ENCODE peak calls at places on chromosome 4, in six cellular contexts. One of them, this sample, is unnamed.

GRCh38 chr4:3836802-3837601 is 70.8 kb downstream of the ADRA2C start:
- DNase-seq in Calu3: peak
- DNase-seq in fibroblast of lung: no peak
- DNase-seq in cardiac muscle cell: no peak
- DNase-seq in uterus: no peak
- DNase-seq in IMR-90: no peak
- DNase-seq in this sample: no peak

GRCh38 chr4:100966846-100967245 is 380.5 kb downstream of the PPP3CA start:
- DNase-seq in fibroblast of lung: no peak
- DNase-seq in cardiac muscle cell: no peak
- DNase-seq in IMR-90: no peak
- DNase-seq in uterus: no peak
- DNase-seq in Calu3: no peak
- DNase-seq in this sample: no peak

GRCh38 chr4:128347930-128348660 is 60.5 kb upstream of the PGRMC2 start:
- DNase-seq in fibroblast of lung: peak
- DNase-seq in uterus: no peak
- DNase-seq in Calu3: no peak
- DNase-seq in IMR-90: peak
- DNase-seq in cardiac muscle cell: peak
- DNase-seq in this sample: no peak

GRCh38 chr4:124420166-124420695 is 292.3 kb downstream of the ANKRD50 start:
- DNase-seq in fibroblast of lung: no peak
- DNase-seq in IMR-90: no peak
- DNase-seq in uterus: no peak
- DNase-seq in Calu3: no peak
- DNase-seq in cardiac muscle cell: no peak
- DNase-seq in this sample: no peak

GRCh38 chr4:185634066-185634652 is 98.9 kb upstream of the PDLIM3 start:
- DNase-seq in fibroblast of lung: peak
- DNase-seq in cardiac muscle cell: no peak
- DNase-seq in Calu3: no peak
- DNase-seq in uterus: no peak
- DNase-seq in IMR-90: peak
- DNase-seq in this sample: no peak

GRCh38 chr4:153409412-153409811 is 56.7 kb upstream of the TMEM131L start:
- DNase-seq in Calu3: no peak
- DNase-seq in fibroblast of lung: peak
- DNase-seq in uterus: no peak
- DNase-seq in cardiac muscle cell: peak
- DNase-seq in IMR-90: peak
- DNase-seq in this sample: no peak

GRCh38 chr4:121252224-121252806 is 88.2 kb upstream of the TNIP3 start:
- DNase-seq in cardiac muscle cell: peak
- DNase-seq in fibroblast of lung: peak
- DNase-seq in IMR-90: peak
- DNase-seq in uterus: peak
- DNase-seq in Calu3: peak
- DNase-seq in this sample: peak

GRCh38 chr4:64121803-64122202 is 287.4 kb downstream of the TECRL start:
- DNase-seq in IMR-90: no peak
- DNase-seq in Calu3: no peak
- DNase-seq in cardiac muscle cell: no peak
- DNase-seq in fibroblast of lung: no peak
- DNase-seq in uterus: no peak
- DNase-seq in this sample: no peak

GRCh38 chr4:75135068-75135825 is 202.3 kb downstream of the PARM1 start:
- DNase-seq in uterus: no peak
- DNase-seq in cardiac muscle cell: no peak
- DNase-seq in fibroblast of lung: no peak
- DNase-seq in Calu3: no peak
- DNase-seq in IMR-90: no peak
- DNase-seq in this sample: no peak

GRCh38 chr4:121989715-121990114 is 37.9 kb upstream of the TRPC3 start:
- DNase-seq in cardiac muscle cell: peak
- DNase-seq in IMR-90: peak
- DNase-seq in uterus: no peak
- DNase-seq in fibroblast of lung: peak
- DNase-seq in Calu3: peak
- DNase-seq in this sample: no peak

GRCh38 chr4:71009796-71010588 is 16.5 kb downstream of the DCK start:
- DNase-seq in IMR-90: peak
- DNase-seq in fibroblast of lung: peak
- DNase-seq in uterus: no peak
- DNase-seq in cardiac muscle cell: peak
- DNase-seq in Calu3: no peak
- DNase-seq in this sample: no peak

GRCh38 chr4:48043504-48043903 is 26.9 kb downstream of the NIPAL1 start:
- DNase-seq in uterus: no peak
- DNase-seq in IMR-90: no peak
- DNase-seq in cardiac muscle cell: no peak
- DNase-seq in Calu3: no peak
- DNase-seq in fibroblast of lung: no peak
- DNase-seq in this sample: no peak

GRCh38 chr4:117466388-117466787 is 381.0 kb upstream of the TRAM1L1 start:
- DNase-seq in uterus: no peak
- DNase-seq in cardiac muscle cell: no peak
- DNase-seq in IMR-90: no peak
- DNase-seq in fibroblast of lung: no peak
- DNase-seq in Calu3: no peak
- DNase-seq in this sample: no peak

GRCh38 chr4:145061325-145061920 is 36.6 kb downstream of the ANAPC10 start:
- DNase-seq in fibroblast of lung: peak
- DNase-seq in Calu3: no peak
- DNase-seq in uterus: no peak
- DNase-seq in IMR-90: peak
- DNase-seq in cardiac muscle cell: peak
- DNase-seq in this sample: peak

GRCh38 chr4:10124167-10124930 is 7.8 kb upstream of the WDR1 start:
- DNase-seq in fibroblast of lung: no peak
- DNase-seq in uterus: no peak
- DNase-seq in Calu3: no peak
- DNase-seq in cardiac muscle cell: no peak
- DNase-seq in IMR-90: no peak
- DNase-seq in this sample: no peak

GRCh38 chr4:70518269-70518668 is at the start of gene AMTN:
- DNase-seq in IMR-90: no peak
- DNase-seq in Calu3: no peak
- DNase-seq in cardiac muscle cell: no peak
- DNase-seq in fibroblast of lung: no peak
- DNase-seq in uterus: no peak
- DNase-seq in this sample: no peak

GRCh38 chr4:67087897-67088296 is 457.4 kb downstream of the CENPC start:
- DNase-seq in IMR-90: no peak
- DNase-seq in fibroblast of lung: no peak
- DNase-seq in cardiac muscle cell: peak
- DNase-seq in uterus: no peak
- DNase-seq in Calu3: peak
- DNase-seq in this sample: no peak

GRCh38 chr4:26015133-26015651 is 101.2 kb downstream of the SMIM20 start:
- DNase-seq in IMR-90: peak
- DNase-seq in Calu3: no peak
- DNase-seq in uterus: peak
- DNase-seq in fibroblast of lung: peak
- DNase-seq in cardiac muscle cell: peak
- DNase-seq in this sample: no peak

GRCh38 chr4:77740480-77740879 is 78.7 kb downstream of the CNOT6L start:
- DNase-seq in IMR-90: no peak
- DNase-seq in uterus: no peak
- DNase-seq in Calu3: no peak
- DNase-seq in cardiac muscle cell: no peak
- DNase-seq in fibroblast of lung: no peak
- DNase-seq in this sample: no peak

DNA sequence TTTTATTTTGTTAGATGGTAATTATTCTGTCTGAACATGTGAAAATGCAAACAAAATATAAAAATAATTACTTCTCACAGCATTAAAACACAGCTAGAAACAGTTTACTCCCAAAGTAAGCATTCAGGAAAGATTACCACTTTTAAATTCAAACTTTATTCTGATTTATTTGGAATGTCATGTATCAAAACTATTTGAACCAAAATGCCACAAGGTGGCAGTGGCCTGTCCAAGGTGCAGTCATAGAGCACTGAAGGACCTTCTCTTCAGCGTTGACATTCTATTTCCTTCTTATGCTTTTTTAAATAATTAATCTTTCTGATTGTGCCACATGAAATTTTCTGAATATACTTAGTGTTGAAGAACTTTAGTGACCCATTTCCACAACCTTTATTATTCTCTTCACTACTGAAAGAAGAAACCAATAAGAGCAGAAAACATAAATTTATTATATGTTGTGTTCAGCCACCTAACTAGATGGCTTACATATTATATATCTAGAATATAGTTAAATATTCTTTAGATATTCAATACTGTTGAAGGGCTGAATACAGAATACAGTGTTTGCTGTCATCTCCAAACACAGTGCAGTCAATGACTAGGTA is 283.6 kb downstream of the CFAP299 start:
- DNase-seq in cardiac muscle cell: peak
- DNase-seq in IMR-90: no peak
- DNase-seq in fibroblast of lung: peak
- DNase-seq in uterus: no peak
- DNase-seq in Calu3: peak
- DNase-seq in this sample: no peak
- TF ChIP-seq CTCF in cardiac muscle cell: peak
- TF ChIP-seq CTCF in IMR-90: no peak
- TF ChIP-seq CTCF in fibroblast of lung: no peak
- TF ChIP-seq CTCF in uterus: no peak
- TF ChIP-seq CTCF in Calu3: peak
- TF ChIP-seq CTCF in this sample: peak

GRCh38 chr4:56530269-56531148 is 24.9 kb downstream of the ARL9 start:
- DNase-seq in cardiac muscle cell: peak
- DNase-seq in IMR-90: peak
- DNase-seq in Calu3: peak
- DNase-seq in fibroblast of lung: peak
- DNase-seq in uterus: peak
- DNase-seq in this sample: peak
- TF ChIP-seq CTCF in cardiac muscle cell: no peak
- TF ChIP-seq CTCF in IMR-90: no peak
- TF ChIP-seq CTCF in Calu3: no peak
- TF ChIP-seq CTCF in fibroblast of lung: no peak
- TF ChIP-seq CTCF in uterus: no peak
- TF ChIP-seq CTCF in this sample: no peak

GRCh38 chr4:41957634-41958033 is 22.4 kb downstream of the TMEM33 start:
- DNase-seq in Calu3: no peak
- DNase-seq in uterus: no peak
- DNase-seq in cardiac muscle cell: peak
- DNase-seq in IMR-90: peak
- DNase-seq in fibroblast of lung: peak
- DNase-seq in this sample: no peak
- TF ChIP-seq CTCF in Calu3: no peak
- TF ChIP-seq CTCF in uterus: no peak
- TF ChIP-seq CTCF in cardiac muscle cell: peak
- TF ChIP-seq CTCF in IMR-90: peak
- TF ChIP-seq CTCF in fibroblast of lung: peak
- TF ChIP-seq CTCF in this sample: peak

GRCh38 chr4:180057198-180057821 is 2185.9 kb upstream of the TENM3 start:
- DNase-seq in IMR-90: no peak
- DNase-seq in cardiac muscle cell: no peak
- DNase-seq in fibroblast of lung: peak
- DNase-seq in Calu3: no peak
- DNase-seq in uterus: no peak
- DNase-seq in this sample: no peak
- TF ChIP-seq CTCF in IMR-90: no peak
- TF ChIP-seq CTCF in cardiac muscle cell: no peak
- TF ChIP-seq CTCF in fibroblast of lung: no peak
- TF ChIP-seq CTCF in Calu3: no peak
- TF ChIP-seq CTCF in uterus: no peak
- TF ChIP-seq CTCF in this sample: no peak

GRCh38 chr4:174378951-174379350 is 95.2 kb downstream of the CEP44 start:
- DNase-seq in fibroblast of lung: no peak
- DNase-seq in Calu3: no peak
- DNase-seq in uterus: no peak
- DNase-seq in IMR-90: no peak
- DNase-seq in cardiac muscle cell: no peak
- DNase-seq in this sample: no peak
- TF ChIP-seq CTCF in fibroblast of lung: no peak
- TF ChIP-seq CTCF in Calu3: no peak
- TF ChIP-seq CTCF in uterus: no peak
- TF ChIP-seq CTCF in IMR-90: no peak
- TF ChIP-seq CTCF in cardiac muscle cell: no peak
- TF ChIP-seq CTCF in this sample: no peak

This sample was measured in kidney.